ENCODE peak calls at places on chromosomes 3 and 15, in five cellular contexts. J is astrocyte, B is H9, X is K562, N is mucosa of descending colon. S is an unnamed sample.

GRCh38 chr3:3665546-3665945 is 133.7 kb upstream of the LRRN1 start:
- DNase-seq in N (no peak), J (peak; percentile 75), B (no peak), X (no peak), S (no peak)

GRCh38 chr15:68445351-68445750 is 13.4 kb upstream of the ITGA11 start:
- DNase-seq in N (no peak), X (no peak), J (no peak), B (no peak), S (no peak)

GRCh38 chr15:43518073-43518761 is 809 bp downstream of the MAP1A start:
- DNase-seq in J (peak; percentile 60), B (peak; percentile 60), N (no peak), X (peak; percentile 82), S (peak; percentile 40)

GRCh38 chr3:55166577-55167555 is 239.0 kb upstream of the LRTM1 start:
- DNase-seq in B (no peak), X (no peak), J (no peak), N (no peak), S (no peak)

GRCh38 chr3:174363256-174363655 is 495.9 kb upstream of the NAALADL2 start:
- DNase-seq in B (no peak), J (peak; percentile 89), X (no peak), N (no peak), S (no peak)

GRCh38 chr15:52783191-52783829 is 6.8 kb downstream of the ONECUT1 start:
- DNase-seq in B (peak; percentile 91), X (no peak), J (no peak), N (no peak), S (peak; percentile 77)

GRCh38 chr3:110419571-110419970 is 652.0 kb upstream of the NECTIN3 start:
- DNase-seq in J (peak; percentile 4), N (no peak), B (no peak), X (no peak), S (no peak)

GRCh38 chr15:91348812-91349500 is 248.9 kb downstream of the SV2B start:
- DNase-seq in B (no peak), N (no peak), X (no peak), J (peak; percentile 49), S (no peak)

GRCh38 chr3:25897019-25897418 is 107.1 kb downstream of the OXSM start:
- DNase-seq in J (no peak), N (no peak), B (peak; percentile 73), X (peak; percentile 52), S (peak; percentile 31)

GRCh38 chr15:33132722-33133345 is 61.7 kb downstream of the FMN1 start:
- DNase-seq in B (peak; percentile 52), X (peak; percentile 30), N (no peak), J (peak; percentile 41), S (peak; percentile 46)

GRCh38 chr3:188955919-188956318 is 215.9 kb upstream of the TPRG1 start:
- DNase-seq in B (no peak), J (no peak), X (no peak), N (no peak), S (no peak)

GRCh38 chr3:24496529-24497482 is 2.2 kb upstream of the THRB start:
- DNase-seq in N (peak; percentile 70), X (peak; percentile 67), J (peak; percentile 78), B (peak; percentile 84), S (peak; percentile 64)

GRCh38 chr3:42148982-42149432 is 57.9 kb downstream of the TRAK1 start:
- DNase-seq in J (peak; percentile 88), B (peak; percentile 92), N (no peak), X (peak; percentile 82), S (peak; percentile 74)

GRCh38 chr15:69380100-69380725 is 33.9 kb upstream of the KIF23 start:
- DNase-seq in J (no peak), X (peak; percentile 24), N (no peak), B (peak; percentile 73), S (no peak)

GRCh38 chr3:195036203-195037016 is 234.5 kb downstream of the XXYLT1 start:
- DNase-seq in J (no peak), X (no peak), N (no peak), B (no peak), S (no peak)

GRCh38 chr3:172239218-172239738 is 199.9 kb downstream of the FNDC3B start:
- DNase-seq in B (no peak), X (no peak), J (no peak), N (no peak), S (no peak)

GRCh38 chr3:160808838-160809237 is 52.8 kb downstream of the PPM1L start:
- DNase-seq in B (no peak), J (no peak), X (no peak), N (no peak), S (no peak)

GRCh38 chr15:58070801-58071418 is 5.4 kb upstream of the ALDH1A2 start:
- DNase-seq in B (peak; percentile 50), J (peak; percentile 5), N (peak; percentile 43), X (peak; percentile 52), S (peak; percentile 80)

GRCh38 chr15:80844011-80844732 is 65.0 kb downstream of the CEMIP start:
- DNase-seq in J (peak; percentile 63), X (no peak), B (no peak), N (no peak), S (no peak)

GRCh38 chr3:190989213-190989612 is 126.7 kb upstream of the GMNC start:
- DNase-seq in J (no peak), X (no peak), B (no peak), N (no peak), S (no peak)

GRCh38 chr3:54094926-54095325 is 27.4 kb upstream of the CACNA2D3 start:
- DNase-seq in X (no peak), N (no peak), B (no peak), J (no peak), S (no peak)

GRCh38 chr15:69607101-69607500 is 154.5 kb downstream of the RPLP1 start:
- DNase-seq in X (no peak), J (peak; percentile 62), N (no peak), B (no peak), S (no peak)

GRCh38 chr15:78223396-78224023 is 10.9 kb downstream of the ACSBG1 start:
- DNase-seq in B (peak; percentile 10), N (no peak), J (no peak), X (no peak), S (no peak)

GRCh38 chr3:32421991-32422859 is 30.6 kb downstream of the CMTM7 start:
- DNase-seq in X (peak; percentile 8), J (peak; percentile 83), B (no peak), N (peak; percentile 87), S (no peak)

GRCh38 chr15:40939909-40940801 is 11.0 kb downstream of the DLL4 start:
- DNase-seq in J (no peak), X (no peak), N (no peak), B (no peak), S (no peak)

GRCh38 chr15:40936234-40936708 is 7.1 kb downstream of the DLL4 start:
- DNase-seq in X (no peak), J (no peak), B (no peak), N (no peak), S (no peak)

GRCh38 chr15:40938530-40938870 is 9.4 kb downstream of the DLL4 start:
- DNase-seq in J (no peak), X (no peak), B (no peak), N (no peak), S (no peak)

GRCh38 chr15:40936709-40937666 is 7.8 kb downstream of the DLL4 start:
- DNase-seq in N (no peak), B (no peak), X (no peak), J (peak; percentile 32), S (no peak)

GRCh38 chr15:40937762-40938529 is 8.8 kb downstream of the DLL4 start:
- DNase-seq in N (no peak), J (no peak), B (peak; percentile 45), X (no peak), S (no peak)
- TF ChIP-seq CTCF in N (no peak), J (peak; percentile 11), B (peak; percentile 56), X (no peak), S (no peak)

DNA sequence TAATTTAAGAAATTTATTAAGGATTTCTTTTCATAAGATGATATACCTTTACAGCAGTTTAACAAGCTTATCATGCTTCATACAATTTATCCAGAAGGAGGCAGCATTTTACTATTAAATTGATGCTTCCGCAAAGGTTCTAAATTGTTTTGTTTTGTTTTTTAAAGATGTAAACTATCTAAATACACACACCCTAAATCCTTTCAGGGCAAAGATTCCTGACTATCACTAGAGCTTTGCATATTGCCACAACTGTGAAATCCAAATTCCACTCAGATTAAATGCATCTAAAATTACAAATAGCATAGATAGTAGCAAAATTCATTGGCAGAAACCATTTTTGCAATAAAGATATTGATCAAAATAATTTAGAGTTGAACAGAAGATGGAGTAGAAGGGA is 44.5 kb upstream of the CCNL1 start:
- DNase-seq in X (no peak), B (no peak), J (peak; percentile 16), N (no peak), S (no peak)
- TF ChIP-seq CTCF in X (peak; percentile 74), B (peak; percentile 72), J (peak; percentile 62), N (no peak), S (peak; percentile 33)

GRCh38 chr3:129595544-129596193 is 10.8 kb downstream of the PLXND1 start:
- DNase-seq in J (no peak), N (no peak), X (no peak), B (no peak), S (no peak)

GRCh38 chr3:129597792-129598381 is 8.6 kb downstream of the PLXND1 start:
- DNase-seq in J (peak; percentile 24), X (no peak), B (peak; percentile 66), N (no peak), S (no peak)

GRCh38 chr3:129597087-129597791 is 9.2 kb downstream of the PLXND1 start:
- DNase-seq in X (peak; percentile 58), J (peak; percentile 59), N (no peak), B (no peak), S (peak; percentile 60)

GRCh38 chr3:129594907-129595390 is 11.5 kb downstream of the PLXND1 start:
- DNase-seq in J (no peak), N (no peak), B (no peak), X (no peak), S (no peak)

GRCh38 chr3:129596194-129597086 is 10.0 kb downstream of the PLXND1 start:
- DNase-seq in B (peak; percentile 40), J (peak; percentile 92), X (peak; percentile 42), N (peak; percentile 79), S (peak; percentile 68)
- TF ChIP-seq CTCF in B (no peak), J (no peak), X (no peak), N (no peak), S (no peak)

GRCh38 chr3:126267169-126267975 is 87.0 kb upstream of the ALDH1L1 start:
- DNase-seq in N (peak; percentile 61), B (peak; percentile 86), J (peak; percentile 87), X (no peak), S (peak; percentile 88)
- TF ChIP-seq CTCF in N (no peak), B (peak; percentile 32), J (no peak), X (no peak), S (no peak)

GRCh38 chr3:137110392-137110996 is 152.7 kb downstream of the IL20RB start:
- DNase-seq in B (no peak), X (peak; percentile 28), J (peak; percentile 5), N (no peak), S (no peak)
- TF ChIP-seq CTCF in B (peak; percentile 82), X (peak; percentile 54), J (peak; percentile 68), N (peak; percentile 33), S (peak; percentile 88)

GRCh38 chr3:138362536-138362935 is 14.2 kb downstream of the MRAS start:
- DNase-seq in B (no peak), X (no peak), N (no peak), J (no peak), S (no peak)

GRCh38 chr3:138364356-138365252 is 16.2 kb downstream of the MRAS start:
- DNase-seq in J (no peak), X (no peak), B (no peak), N (no peak), S (no peak)

GRCh38 chr3:138365253-138365555 is 16.8 kb downstream of the MRAS start:
- DNase-seq in X (no peak), N (no peak), B (no peak), J (no peak), S (no peak)

GRCh38 chr3:138361561-138361971 is 13.2 kb downstream of the MRAS start:
- DNase-seq in B (no peak), J (no peak), N (no peak), X (no peak), S (peak; percentile 35)

GRCh38 chr3:138363322-138363721 is 14.9 kb downstream of the MRAS start:
- DNase-seq in B (no peak), N (no peak), X (no peak), J (no peak), S (no peak)
- TF ChIP-seq CTCF in B (no peak), N (no peak), X (no peak), J (no peak), S (no peak)

S was measured in nephron progenitor cell.